ENCODE peak calls at places on chromosomes 6 and 20, in seven cellular contexts. K is IMR-90, B is uterus, S is thoracic aorta, F is lower lobe of right lung, W is heart right ventricle, O is Peyer's patch. I is an unnamed sample. For H3K4me1, the result is how much of the 10 kb centered on the place peaks cover.

GRCh38 chr6:54655162-54655561 is 191.4 kb upstream of the FAM83B start:
- DNase-seq in K (no peak), B (no peak), S (no peak), F (no peak), W (no peak), O (no peak), I (peak)

GRCh38 chr6:157518399-157519250 is 137.6 kb downstream of the ZDHHC14 start:
- DNase-seq in K (peak), B (peak), S (no peak), F (no peak), W (no peak), O (no peak), I (peak)

GRCh38 chr6:167573461-167574215 is 248.8 kb downstream of the TTLL2 start:
- DNase-seq in K (no peak), B (no peak), S (no peak), F (no peak), W (no peak), O (no peak), I (no peak)

GRCh38 chr6:109381007-109381746 is 1.1 kb downstream of the CD164 start:
- DNase-seq in K (peak), B (no peak), S (no peak), F (no peak), W (no peak), O (no peak), I (peak)

GRCh38 chr6:13253272-13253671 is 75.1 kb downstream of the TBC1D7 start:
- DNase-seq in K (no peak), B (no peak), S (no peak), F (no peak), W (no peak), O (no peak), I (no peak)

GRCh38 chr6:132300323-132300949 is 100.8 kb downstream of the MOXD1 start:
- DNase-seq in K (peak), B (no peak), S (no peak), F (no peak), W (no peak), O (no peak), I (no peak)

GRCh38 chr6:100266512-100266911 is 198.2 kb downstream of the SIM1 start:
- DNase-seq in K (no peak), B (no peak), S (no peak), F (no peak), W (no peak), O (no peak), I (no peak)

GRCh38 chr20:32605167-32605656 is 20.1 kb upstream of the NOL4L start:
- DNase-seq in K (peak), B (no peak), S (no peak), F (no peak), W (no peak), O (no peak), I (no peak)

GRCh38 chr20:60959971-60960370 is 292.1 kb upstream of the CDH4 start:
- DNase-seq in K (no peak), B (no peak), S (no peak), F (no peak), W (no peak), O (no peak), I (no peak)

GRCh38 chr20:22630698-22631097 is 46.3 kb upstream of the FOXA2 start:
- DNase-seq in K (no peak), B (no peak), S (no peak), F (no peak), W (no peak), O (no peak), I (no peak)

GRCh38 chr6:131946992-131947955 is 3.9 kb downstream of the CCN2 start:
- DNase-seq in K (peak), B (no peak), S (no peak), F (no peak), W (no peak), O (no peak), I (no peak)

GRCh38 chr20:11394145-11394833 is 523.4 kb upstream of the BTBD3 start:
- DNase-seq in K (peak), B (no peak), S (no peak), F (no peak), W (no peak), O (no peak), I (peak)

GRCh38 chr6:144286503-144287393 is 1.6 kb downstream of the UTRN start:
- DNase-seq in K (peak), B (peak), S (peak), F (peak), W (peak), O (peak), I (peak)

GRCh38 chr20:47405775-47406325 is 49.4 kb upstream of the ZMYND8 start:
- DNase-seq in K (no peak), B (no peak), S (no peak), F (no peak), W (no peak), O (no peak), I (no peak)

GRCh38 chr6:16727996-16728395 is 33.3 kb downstream of the ATXN1 start:
- DNase-seq in K (no peak), B (no peak), S (no peak), F (peak), W (no peak), O (no peak), I (no peak)

GRCh38 chr20:32456869-32457421 is 98.8 kb downstream of the ASXL1 start:
- DNase-seq in K (peak), B (peak), S (no peak), F (no peak), W (peak), O (no peak), I (no peak)

GRCh38 chr6:132218063-132218696 is 183.1 kb downstream of the MOXD1 start:
- DNase-seq in K (peak), B (no peak), S (no peak), F (no peak), W (no peak), O (no peak), I (no peak)

GRCh38 chr6:153662982-153663381 is 376.1 kb upstream of the OPRM1 start:
- DNase-seq in K (no peak), B (no peak), S (no peak), F (no peak), W (no peak), O (no peak), I (no peak)
- TF ChIP-seq CTCF in K (no peak), B (no peak), S (no peak), F (no peak), W (no peak), O (no peak), I (no peak)

GRCh38 chr20:58417418-58417817 is 28.4 kb downstream of the VAPB start:
- DNase-seq in K (no peak), B (no peak), S (no peak), F (no peak), W (no peak), O (no peak), I (no peak)

GRCh38 chr20:58424218-58424617 is 35.2 kb downstream of the VAPB start:
- DNase-seq in K (no peak), B (no peak), S (no peak), F (no peak), W (no peak), O (no peak), I (no peak)

GRCh38 chr20:58420798-58421496 is 31.9 kb downstream of the VAPB start:
- DNase-seq in K (peak), B (no peak), S (no peak), F (no peak), W (no peak), O (no peak), I (peak)

GRCh38 chr20:58418949-58419748 is 30.1 kb downstream of the VAPB start:
- DNase-seq in K (no peak), B (no peak), S (no peak), F (no peak), W (no peak), O (no peak), I (no peak)

DNA sequence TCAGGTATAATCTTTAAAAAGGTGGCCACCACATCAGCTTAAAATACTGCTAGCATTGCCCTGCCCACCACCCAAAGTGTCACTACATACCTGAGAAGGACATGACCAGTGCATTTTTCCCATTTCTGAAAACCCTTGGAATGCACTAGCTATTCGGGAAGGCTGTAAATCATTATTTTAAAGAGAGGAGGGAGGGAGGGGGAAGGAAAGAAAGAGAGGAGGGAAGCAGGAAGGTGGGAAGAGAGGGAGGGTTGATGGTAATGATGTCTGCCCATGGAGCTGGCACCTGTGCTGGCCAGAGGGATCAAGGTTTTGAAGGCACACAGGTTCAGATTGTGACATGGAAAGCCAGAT is 32.4 kb downstream of the VAPB start:
- DNase-seq in K (no peak), B (no peak), S (no peak), F (no peak), W (no peak), O (no peak), I (no peak)
- H3K4me1 ChIP-seq in K (under half), B (under half), S (under half), F (under half), W (under half), O (under half), I (under half)

GRCh38 chr20:62367483-62368302 is 581 bp upstream of the LAMA5 start:
- DNase-seq in K (no peak), B (peak), S (no peak), F (no peak), W (peak), O (no peak), I (no peak)
- TF ChIP-seq CTCF in K (no peak), B (no peak), S (no peak), F (no peak), W (no peak), O (no peak), I (no peak)

GRCh38 chr6:37557645-37558114 is 58.0 kb upstream of the CCDC167 start:
- DNase-seq in K (no peak), B (no peak), S (no peak), F (no peak), W (no peak), O (no peak), I (no peak)
- H3K4me1 ChIP-seq in K (under half), B (under half), S (under half), F (under half), W (under half), O (under half), I (under half)